ENCODE peak calls at places on chromosomes 4 and X, in seven cellular contexts. V is prostate gland; G is neural progenitor cell; Q is mammary epithelial cell; L is hepatocyte; M is effector memory CD4-positive, alpha-beta T cell; O is breast epithelium. S is an unnamed sample. For H3K36me3 and H3K4me1, the result is how much of the 10 kb centered on the place peaks cover.

GRCh38 chr4:74635074-74635473 is 159.2 kb downstream of the BTC start:
- DNase-seq in V (no peak), G (no peak), Q (peak), L (no peak), M (no peak), O (no peak), S (no peak)

GRCh38 chr4:32645653-32646052 is 1925.5 kb downstream of the PCDH7 start:
- DNase-seq in V (no peak), G (no peak), Q (no peak), L (no peak), M (no peak), O (no peak), S (no peak)

GRCh38 chr4:111628437-111628836 is 516.8 kb upstream of the FAM241A start:
- DNase-seq in V (no peak), G (no peak), Q (no peak), L (no peak), M (no peak), O (no peak), S (no peak)

GRCh38 chr4:139562839-139563238 is 6.8 kb upstream of the SETD7 start:
- DNase-seq in V (no peak), G (no peak), Q (no peak), L (no peak), M (no peak), O (no peak), S (no peak)

GRCh38 chrX:67614006-67614405 is 70.2 kb downstream of the AR start:
- DNase-seq in V (no peak), G (no peak), Q (no peak), L (no peak), M (no peak), O (no peak), S (no peak)

GRCh38 chr4:10965196-10965595 is 280.6 kb upstream of the CLNK start:
- DNase-seq in V (no peak), G (no peak), Q (no peak), L (no peak), M (no peak), O (no peak), S (no peak)

GRCh38 chr4:2829933-2830451 is 13.7 kb upstream of the ADD1 start:
- DNase-seq in V (no peak), G (no peak), Q (no peak), L (no peak), M (no peak), O (no peak), S (no peak)

GRCh38 chr4:185227131-185227551 is 17.7 kb downstream of the SNX25 start:
- DNase-seq in V (no peak), G (no peak), Q (no peak), L (peak), M (no peak), O (no peak), S (no peak)

GRCh38 chr4:155809835-155810234 is 51.0 kb downstream of the GUCY1B1 start:
- DNase-seq in V (no peak), G (peak), Q (peak), L (peak), M (no peak), O (no peak), S (peak)

GRCh38 chr4:139651282-139652194 is 14.1 kb upstream of the MGST2 start:
- DNase-seq in V (peak), G (peak), Q (peak), L (peak), M (peak), O (peak), S (peak)

GRCh38 chrX:119880552-119881437 is 9.2 kb downstream of the NDUFA1 start:
- DNase-seq in V (peak), G (peak), Q (peak), L (peak), M (no peak), O (no peak), S (peak)

GRCh38 chr4:148998719-148999118 is 556.5 kb upstream of the NR3C2 start:
- DNase-seq in V (no peak), G (peak), Q (peak), L (no peak), M (no peak), O (no peak), S (no peak)

GRCh38 chr4:111537165-111537564 is 608.1 kb upstream of the FAM241A start:
- DNase-seq in V (no peak), G (no peak), Q (no peak), L (no peak), M (no peak), O (no peak), S (no peak)

GRCh38 chr4:109303141-109303499 is 662 bp upstream of the COL25A1 start:
- DNase-seq in V (no peak), G (no peak), Q (no peak), L (peak), M (no peak), O (no peak), S (no peak)

GRCh38 chr4:3010998-3011397 is 47.6 kb downstream of the GRK4 start:
- DNase-seq in V (no peak), G (no peak), Q (peak), L (no peak), M (no peak), O (no peak), S (no peak)

GRCh38 chr4:138910201-138910913 is 105.2 kb upstream of the NOCT start:
- DNase-seq in V (no peak), G (no peak), Q (peak), L (no peak), M (no peak), O (no peak), S (no peak)

GRCh38 chr4:158904815-158905214 is 136.0 kb downstream of the FNIP2 start:
- DNase-seq in V (no peak), G (no peak), Q (no peak), L (no peak), M (no peak), O (no peak), S (no peak)
- H3K36me3 ChIP-seq in V (under half), G (under half), Q (under half), L (under half), M (under half), O (under half), S (under half)

GRCh38 chr4:931960-932712 is at the start of the genes GAK and TMEM175:
- DNase-seq in V (peak), G (peak), Q (peak), L (peak), M (peak), O (peak), S (peak)
- H3K4me1 ChIP-seq in V (under half), G (under half), Q (under half), L (under half), M (under half), O (under half), S (under half)

DNA sequence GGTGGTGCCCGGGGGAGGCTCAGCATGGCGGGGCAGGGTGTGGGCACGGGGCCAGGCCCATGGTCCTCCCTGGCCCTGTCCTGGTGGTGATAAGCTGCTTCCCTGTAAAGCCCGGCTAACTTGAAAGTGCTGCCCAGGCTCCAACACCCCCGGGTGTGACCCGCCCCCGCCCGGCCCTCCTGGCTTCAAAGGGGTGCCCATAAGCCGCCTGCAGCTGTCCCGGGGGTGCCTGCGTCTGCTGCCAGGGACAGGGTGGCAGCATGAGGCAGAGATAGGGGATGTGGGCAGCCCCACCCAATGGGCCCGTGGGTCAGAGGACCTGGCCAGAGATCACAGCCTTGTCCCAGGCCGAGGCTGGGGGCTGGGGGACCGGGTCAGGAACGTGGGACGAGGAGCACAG is 18.1 kb downstream of the FGFRL1 start:
- DNase-seq in V (no peak), G (no peak), Q (no peak), L (no peak), M (no peak), O (no peak), S (no peak)
- H3K36me3 ChIP-seq in V (under half), G (under half), Q (under half), L (under half), M (under half), O (under half), S (under half)

GRCh38 chrX:148588649-148589310 is 88.4 kb downstream of the AFF2 start:
- DNase-seq in V (no peak), G (no peak), Q (peak), L (no peak), M (no peak), O (no peak), S (no peak)
- H3K4me1 ChIP-seq in V (under half), G (under half), Q (under half), L (under half), M (under half), O (under half), S (under half)

GRCh38 chrX:154018518-154019060 is 1.1 kb downstream of the IRAK1 start:
- DNase-seq in V (no peak), G (no peak), Q (no peak), L (no peak), M (no peak), O (no peak), S (no peak)

GRCh38 chrX:154015581-154016264 is 4.0 kb downstream of the IRAK1 start:
- DNase-seq in V (no peak), G (no peak), Q (no peak), L (no peak), M (no peak), O (no peak), S (no peak)

GRCh38 chrX:154017766-154018517 is 1.8 kb downstream of the IRAK1 start:
- DNase-seq in V (peak), G (no peak), Q (no peak), L (no peak), M (no peak), O (no peak), S (no peak)

GRCh38 chrX:154014429-154015380 is 5.0 kb downstream of the IRAK1 start:
- DNase-seq in V (no peak), G (no peak), Q (no peak), L (no peak), M (no peak), O (no peak), S (no peak)

DNA sequence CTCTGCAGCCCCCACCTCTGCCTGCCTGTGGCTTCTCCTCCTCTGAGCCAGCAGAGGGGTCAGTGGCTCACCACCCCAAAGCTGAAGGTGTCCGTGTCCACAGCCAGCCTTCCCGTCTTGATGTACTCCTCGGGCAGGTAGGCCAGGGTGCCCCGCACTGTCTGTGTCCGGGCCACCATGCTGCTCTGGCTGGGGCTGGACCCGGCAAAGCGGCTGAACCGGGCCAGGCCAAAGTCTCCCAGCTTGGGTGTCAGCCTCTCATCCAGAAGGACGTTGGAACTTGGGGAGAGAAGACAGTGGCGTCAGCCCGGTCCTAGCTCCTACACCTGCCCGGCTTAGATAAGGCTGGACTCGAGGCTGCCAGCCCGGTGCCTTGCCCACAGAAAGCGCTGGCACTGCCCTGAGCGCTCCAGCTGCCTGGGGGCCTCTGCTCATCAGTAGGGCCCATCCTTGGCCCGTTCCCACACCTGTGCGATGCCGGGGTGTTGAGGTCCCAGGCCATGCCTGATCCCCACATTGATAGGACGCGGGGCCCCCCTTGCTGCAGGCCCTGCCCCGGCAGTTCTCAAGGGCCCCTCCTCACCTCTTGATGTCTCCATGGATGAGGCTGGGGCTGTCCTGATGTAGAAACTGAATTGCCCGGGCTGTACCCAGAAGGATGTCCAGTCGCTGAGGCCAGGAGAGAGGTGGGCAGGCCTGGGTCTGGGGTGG is 3.2 kb downstream of the IRAK1 start:
- DNase-seq in V (no peak), G (no peak), Q (no peak), L (no peak), M (no peak), O (no peak), S (no peak)
- H3K36me3 ChIP-seq in V (under half), G (under half), Q (under half), L (under half), M (under half), O (under half), S (under half)

S was measured in CD4-positive, CD25-positive, alpha-beta regulatory T cell.